ENCODE peak calls at places on chromosomes 12 and 14, in five cellular contexts. One of them, this sample, is unnamed.

GRCh38 chr12:119340604-119341003 is 6.1 kb downstream of the CCDC60 start:
- DNase-seq in T-helper 2 cell: no peak
- DNase-seq in Peyer's patch: no peak
- DNase-seq in brain pericyte: no peak
- DNase-seq in thyroid gland: no peak
- DNase-seq in this sample: no peak

GRCh38 chr12:55933158-55933798 is 2.3 kb downstream of the DGKA start:
- DNase-seq in T-helper 2 cell: no peak
- DNase-seq in Peyer's patch: peak
- DNase-seq in brain pericyte: no peak
- DNase-seq in thyroid gland: no peak
- DNase-seq in this sample: no peak

GRCh38 chr14:56555921-56556570 is 23.6 kb upstream of the TMEM260 start:
- DNase-seq in T-helper 2 cell: no peak
- DNase-seq in Peyer's patch: no peak
- DNase-seq in brain pericyte: no peak
- DNase-seq in thyroid gland: no peak
- DNase-seq in this sample: no peak

GRCh38 chr12:81942588-81942987 is 183.4 kb upstream of the PPFIA2 start:
- DNase-seq in T-helper 2 cell: no peak
- DNase-seq in Peyer's patch: no peak
- DNase-seq in brain pericyte: no peak
- DNase-seq in thyroid gland: no peak
- DNase-seq in this sample: peak

GRCh38 chr12:46024099-46024498 is 33.7 kb upstream of the SCAF11 start:
- DNase-seq in T-helper 2 cell: no peak
- DNase-seq in Peyer's patch: no peak
- DNase-seq in brain pericyte: no peak
- DNase-seq in thyroid gland: no peak
- DNase-seq in this sample: no peak

GRCh38 chr12:106288510-106289195 is 13.9 kb upstream of the TCP11L2 start:
- DNase-seq in T-helper 2 cell: no peak
- DNase-seq in Peyer's patch: no peak
- DNase-seq in brain pericyte: no peak
- DNase-seq in thyroid gland: no peak
- DNase-seq in this sample: no peak

GRCh38 chr12:127640181-127640886 is 626.6 kb upstream of the TMEM132C start:
- DNase-seq in T-helper 2 cell: no peak
- DNase-seq in Peyer's patch: no peak
- DNase-seq in brain pericyte: no peak
- DNase-seq in thyroid gland: no peak
- DNase-seq in this sample: no peak

GRCh38 chr12:131609762-131610161 is 101.1 kb upstream of the SFSWAP start:
- DNase-seq in T-helper 2 cell: no peak
- DNase-seq in Peyer's patch: no peak
- DNase-seq in brain pericyte: no peak
- DNase-seq in thyroid gland: no peak
- DNase-seq in this sample: no peak

GRCh38 chr14:72000907-72001306 is 68.7 kb downstream of the RGS6 start:
- DNase-seq in T-helper 2 cell: no peak
- DNase-seq in Peyer's patch: no peak
- DNase-seq in brain pericyte: no peak
- DNase-seq in thyroid gland: peak
- DNase-seq in this sample: no peak

GRCh38 chr12:85835810-85836715 is at the start of gene RASSF9:
- DNase-seq in T-helper 2 cell: no peak
- DNase-seq in Peyer's patch: peak
- DNase-seq in brain pericyte: no peak
- DNase-seq in thyroid gland: peak
- DNase-seq in this sample: no peak

GRCh38 chr14:52348279-52348678 is 34.2 kb downstream of the PTGER2 start:
- DNase-seq in T-helper 2 cell: no peak
- DNase-seq in Peyer's patch: no peak
- DNase-seq in brain pericyte: no peak
- DNase-seq in thyroid gland: no peak
- DNase-seq in this sample: no peak

GRCh38 chr12:47102845-47103666 is 23.3 kb upstream of the AMIGO2 start:
- DNase-seq in T-helper 2 cell: no peak
- DNase-seq in Peyer's patch: no peak
- DNase-seq in brain pericyte: no peak
- DNase-seq in thyroid gland: no peak
- DNase-seq in this sample: no peak

GRCh38 chr14:93712838-93713724 is 75.2 kb downstream of the PRIMA1 start:
- DNase-seq in T-helper 2 cell: no peak
- DNase-seq in Peyer's patch: no peak
- DNase-seq in brain pericyte: no peak
- DNase-seq in thyroid gland: peak
- DNase-seq in this sample: no peak

This sample was measured in CD4-positive, alpha-beta memory T cell.